ENCODE peak calls at places on chromosomes 11 and 22, in eight cellular contexts. One of them, this sample, is unnamed.

GRCh38 chr11:94934362-94934761 is 39.0 kb downstream of the CWC15 start:
- DNase-seq in H1: no peak
- DNase-seq in GM23338: peak
- DNase-seq in HepG2: no peak
- DNase-seq in SK-N-MC: no peak
- DNase-seq in HCT116: no peak
- DNase-seq in K562: no peak
- DNase-seq in GM12878: no peak
- DNase-seq in this sample: peak

GRCh38 chr22:34960005-34960404 is 106.0 kb upstream of the ISX start:
- DNase-seq in HCT116: no peak
- DNase-seq in GM12878: no peak
- DNase-seq in K562: no peak
- DNase-seq in GM23338: no peak
- DNase-seq in HepG2: no peak
- DNase-seq in SK-N-MC: no peak
- DNase-seq in H1: no peak
- DNase-seq in this sample: no peak

GRCh38 chr11:69437001-69437875 is 44.2 kb upstream of the LINC01488 start:
- DNase-seq in K562: no peak
- DNase-seq in SK-N-MC: no peak
- DNase-seq in HepG2: peak
- DNase-seq in GM23338: peak
- DNase-seq in GM12878: no peak
- DNase-seq in H1: no peak
- DNase-seq in HCT116: no peak
- DNase-seq in this sample: no peak

GRCh38 chr11:70737816-70738630 is 339.7 kb downstream of the CTTN start:
- DNase-seq in K562: no peak
- DNase-seq in GM12878: no peak
- DNase-seq in H1: no peak
- DNase-seq in HepG2: no peak
- DNase-seq in GM23338: no peak
- DNase-seq in HCT116: no peak
- DNase-seq in SK-N-MC: no peak
- DNase-seq in this sample: no peak

GRCh38 chr11:134384406-134384805 is 27.6 kb downstream of the B3GAT1 start:
- DNase-seq in GM12878: no peak
- DNase-seq in HepG2: no peak
- DNase-seq in GM23338: no peak
- DNase-seq in HCT116: no peak
- DNase-seq in SK-N-MC: no peak
- DNase-seq in H1: no peak
- DNase-seq in K562: no peak
- DNase-seq in this sample: no peak

GRCh38 chr11:33941637-33942160 is 49.8 kb upstream of the LMO2 start:
- DNase-seq in HCT116: peak
- DNase-seq in SK-N-MC: no peak
- DNase-seq in H1: no peak
- DNase-seq in HepG2: no peak
- DNase-seq in GM12878: peak
- DNase-seq in K562: peak
- DNase-seq in GM23338: no peak
- DNase-seq in this sample: peak

GRCh38 chr11:35589281-35589680 is 29.0 kb upstream of the FJX1 start:
- DNase-seq in SK-N-MC: no peak
- DNase-seq in GM12878: no peak
- DNase-seq in K562: peak
- DNase-seq in HepG2: no peak
- DNase-seq in HCT116: no peak
- DNase-seq in H1: no peak
- DNase-seq in GM23338: no peak
- DNase-seq in this sample: no peak

GRCh38 chr11:3223932-3224729 is 5.5 kb upstream of the MRGPRG start:
- DNase-seq in GM23338: peak
- DNase-seq in GM12878: no peak
- DNase-seq in HCT116: no peak
- DNase-seq in H1: no peak
- DNase-seq in HepG2: no peak
- DNase-seq in SK-N-MC: no peak
- DNase-seq in K562: peak
- DNase-seq in this sample: no peak

GRCh38 chr11:111937859-111938258 is 716 bp downstream of the DIXDC1 start:
- DNase-seq in K562: no peak
- DNase-seq in GM12878: no peak
- DNase-seq in SK-N-MC: no peak
- DNase-seq in HepG2: no peak
- DNase-seq in GM23338: peak
- DNase-seq in H1: no peak
- DNase-seq in HCT116: no peak
- DNase-seq in this sample: peak

GRCh38 chr11:33699515-33700424 is 856 bp downstream of the C11orf91 start:
- DNase-seq in GM23338: no peak
- DNase-seq in HCT116: no peak
- DNase-seq in K562: peak
- DNase-seq in SK-N-MC: no peak
- DNase-seq in GM12878: no peak
- DNase-seq in HepG2: peak
- DNase-seq in H1: no peak
- DNase-seq in this sample: no peak

GRCh38 chr11:45021692-45022130 is 71.0 kb upstream of the TP53I11 start:
- DNase-seq in HepG2: no peak
- DNase-seq in SK-N-MC: no peak
- DNase-seq in H1: no peak
- DNase-seq in K562: no peak
- DNase-seq in GM12878: no peak
- DNase-seq in HCT116: no peak
- DNase-seq in GM23338: peak
- DNase-seq in this sample: peak

GRCh38 chr11:130315354-130315970 is 745 bp upstream of the ZBTB44 start:
- DNase-seq in GM12878: no peak
- DNase-seq in HepG2: no peak
- DNase-seq in GM23338: peak
- DNase-seq in HCT116: no peak
- DNase-seq in SK-N-MC: no peak
- DNase-seq in H1: no peak
- DNase-seq in K562: peak
- DNase-seq in this sample: no peak

GRCh38 chr11:96113100-96113710 is 189.3 kb upstream of the MTMR2 start:
- DNase-seq in K562: no peak
- DNase-seq in SK-N-MC: no peak
- DNase-seq in HepG2: no peak
- DNase-seq in GM12878: no peak
- DNase-seq in HCT116: no peak
- DNase-seq in H1: no peak
- DNase-seq in GM23338: no peak
- DNase-seq in this sample: peak

GRCh38 chr11:9790703-9791102 is 126.8 kb downstream of the SWAP70 start:
- DNase-seq in K562: no peak
- DNase-seq in SK-N-MC: no peak
- DNase-seq in GM23338: no peak
- DNase-seq in H1: no peak
- DNase-seq in GM12878: no peak
- DNase-seq in HepG2: no peak
- DNase-seq in HCT116: no peak
- DNase-seq in this sample: peak

GRCh38 chr11:35615911-35616900 is 2.1 kb upstream of the FJX1 start:
- DNase-seq in HepG2: peak
- DNase-seq in K562: peak
- DNase-seq in H1: no peak
- DNase-seq in GM23338: peak
- DNase-seq in SK-N-MC: no peak
- DNase-seq in GM12878: no peak
- DNase-seq in HCT116: no peak
- DNase-seq in this sample: peak

GRCh38 chr11:64879226-64879900 is 942 bp upstream of the EHD1 start:
- DNase-seq in H1: no peak
- DNase-seq in HepG2: no peak
- DNase-seq in GM12878: no peak
- DNase-seq in HCT116: no peak
- DNase-seq in K562: no peak
- DNase-seq in SK-N-MC: no peak
- DNase-seq in GM23338: no peak
- DNase-seq in this sample: peak

GRCh38 chr11:117172678-117173421 is 5.7 kb upstream of the SIDT2 start:
- DNase-seq in H1: no peak
- DNase-seq in HCT116: no peak
- DNase-seq in SK-N-MC: no peak
- DNase-seq in GM12878: no peak
- DNase-seq in K562: no peak
- DNase-seq in HepG2: no peak
- DNase-seq in GM23338: no peak
- DNase-seq in this sample: peak

GRCh38 chr11:64276653-64277431 is 7.6 kb downstream of the BAD start:
- DNase-seq in SK-N-MC: no peak
- DNase-seq in HCT116: no peak
- DNase-seq in GM12878: no peak
- DNase-seq in K562: no peak
- DNase-seq in GM23338: no peak
- DNase-seq in HepG2: no peak
- DNase-seq in H1: no peak
- DNase-seq in this sample: no peak

DNA sequence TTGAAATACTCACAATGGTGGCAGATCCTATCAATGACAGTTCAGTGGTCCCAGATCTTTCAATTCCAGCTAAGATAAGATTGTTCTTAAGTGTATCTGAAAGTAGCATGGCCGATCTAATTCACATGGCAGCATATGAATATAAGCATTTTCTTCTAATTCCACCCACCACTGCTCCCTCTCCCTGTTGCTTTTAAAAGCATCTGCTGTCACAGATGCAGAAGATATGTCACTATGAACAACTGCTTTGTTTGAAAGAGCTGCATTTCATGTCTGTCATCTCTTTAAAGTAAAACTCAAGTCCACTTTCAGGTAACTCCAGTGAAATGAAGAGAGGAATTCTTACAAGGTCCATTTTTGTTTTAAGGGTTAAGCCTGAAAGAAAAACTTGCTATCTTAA is 1044.0 kb downstream of the DLG2 start:
- DNase-seq in K562: no peak
- DNase-seq in H1: no peak
- DNase-seq in HCT116: no peak
- DNase-seq in HepG2: no peak
- DNase-seq in SK-N-MC: no peak
- DNase-seq in GM23338: no peak
- DNase-seq in GM12878: no peak
- DNase-seq in this sample: no peak
- TF ChIP-seq EZH2 in K562: no peak
- TF ChIP-seq EZH2 in H1: no peak
- TF ChIP-seq EZH2 in HCT116: no peak
- TF ChIP-seq EZH2 in HepG2: no peak
- TF ChIP-seq EZH2 in SK-N-MC: no peak
- TF ChIP-seq EZH2 in GM23338: no peak
- TF ChIP-seq EZH2 in GM12878: no peak
- TF ChIP-seq EZH2 in this sample: no peak

DNA sequence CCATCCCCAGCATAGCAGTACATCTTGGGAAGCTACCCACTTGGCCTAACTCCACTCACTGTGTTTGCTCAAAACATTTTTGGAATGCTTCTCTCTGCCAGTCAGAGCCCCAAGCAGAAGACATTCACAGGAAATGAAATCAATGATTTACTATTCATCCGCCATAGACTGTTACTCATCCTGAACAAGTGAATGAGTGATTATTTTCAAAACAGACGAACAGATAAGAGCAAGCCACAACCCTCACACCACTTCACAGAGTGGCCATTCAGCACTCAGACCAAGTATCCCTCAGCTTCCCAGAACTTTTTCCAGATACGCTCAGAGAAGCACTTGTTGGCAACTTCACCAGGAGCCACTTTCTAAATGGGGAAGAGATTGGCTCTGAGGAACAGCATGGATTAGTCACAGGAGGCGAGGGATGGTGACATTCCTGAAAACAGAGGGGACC is 13.0 kb upstream of the UBASH3B start:
- DNase-seq in K562: no peak
- DNase-seq in GM23338: no peak
- DNase-seq in HepG2: peak
- DNase-seq in SK-N-MC: no peak
- DNase-seq in H1: no peak
- DNase-seq in GM12878: no peak
- DNase-seq in HCT116: peak
- DNase-seq in this sample: peak
- TF ChIP-seq POLR2AphosphoS5 in K562: no peak
- TF ChIP-seq POLR2AphosphoS5 in GM23338: no peak
- TF ChIP-seq POLR2AphosphoS5 in HepG2: no peak
- TF ChIP-seq POLR2AphosphoS5 in SK-N-MC: no peak
- TF ChIP-seq POLR2AphosphoS5 in H1: no peak
- TF ChIP-seq POLR2AphosphoS5 in GM12878: no peak
- TF ChIP-seq POLR2AphosphoS5 in HCT116: no peak
- TF ChIP-seq POLR2AphosphoS5 in this sample: peak

GRCh38 chr22:39244073-39244495 is 698 bp downstream of the PDGFB start:
- DNase-seq in GM23338: no peak
- DNase-seq in HepG2: no peak
- DNase-seq in GM12878: no peak
- DNase-seq in HCT116: no peak
- DNase-seq in K562: peak
- DNase-seq in H1: no peak
- DNase-seq in SK-N-MC: no peak
- DNase-seq in this sample: no peak
- TF ChIP-seq EZH2 in GM23338: peak
- TF ChIP-seq EZH2 in HepG2: no peak
- TF ChIP-seq EZH2 in GM12878: no peak
- TF ChIP-seq EZH2 in HCT116: no peak
- TF ChIP-seq EZH2 in K562: no peak
- TF ChIP-seq EZH2 in H1: peak
- TF ChIP-seq EZH2 in SK-N-MC: no peak
- TF ChIP-seq EZH2 in this sample: no peak

GRCh38 chr11:27472398-27473016 is at the start of gene LGR4:
- DNase-seq in H1: peak
- DNase-seq in HCT116: peak
- DNase-seq in K562: peak
- DNase-seq in SK-N-MC: no peak
- DNase-seq in GM12878: no peak
- DNase-seq in HepG2: peak
- DNase-seq in GM23338: peak
- DNase-seq in this sample: peak
- TF ChIP-seq POLR2AphosphoS5 in H1: peak
- TF ChIP-seq POLR2AphosphoS5 in HCT116: peak
- TF ChIP-seq POLR2AphosphoS5 in K562: no peak
- TF ChIP-seq POLR2AphosphoS5 in SK-N-MC: peak
- TF ChIP-seq POLR2AphosphoS5 in GM12878: no peak
- TF ChIP-seq POLR2AphosphoS5 in HepG2: peak
- TF ChIP-seq POLR2AphosphoS5 in GM23338: peak
- TF ChIP-seq POLR2AphosphoS5 in this sample: no peak

DNA sequence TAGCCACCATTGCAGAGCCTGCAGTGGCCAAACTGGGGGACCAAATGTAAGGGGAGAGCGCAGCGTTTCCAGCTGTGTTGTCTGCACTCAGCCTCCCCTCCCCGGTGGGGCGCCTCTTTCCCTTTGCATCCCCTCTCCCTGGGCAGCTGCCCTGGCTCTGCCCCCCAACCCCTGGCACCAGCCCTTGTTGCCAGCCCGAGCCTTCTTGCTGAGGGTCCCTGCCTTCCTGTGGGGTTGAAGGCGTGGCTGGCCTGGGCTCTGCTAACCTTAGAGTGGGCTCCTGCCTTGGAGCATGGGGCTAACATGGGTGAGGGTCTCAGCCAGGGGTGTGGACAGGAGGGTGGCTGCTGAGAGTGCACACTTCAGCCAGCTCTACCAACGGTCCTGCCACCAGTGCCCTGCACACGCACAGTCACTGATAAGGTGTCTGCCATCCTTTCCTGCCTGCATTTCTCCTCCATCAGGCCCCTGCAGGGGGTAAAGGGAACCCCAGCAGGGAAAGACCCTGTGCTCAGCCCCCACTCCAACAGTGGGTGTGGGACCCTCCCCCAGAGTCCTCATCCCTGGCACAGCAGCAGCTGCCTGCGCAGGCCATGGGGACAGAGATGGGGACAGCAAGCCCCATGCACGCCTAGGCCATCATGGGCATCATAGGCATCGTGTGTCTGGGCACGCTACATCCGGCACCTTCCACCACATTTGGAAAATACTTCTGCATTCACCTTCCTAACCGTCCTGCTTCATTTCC is 43.5 kb downstream of the CERK start:
- DNase-seq in HCT116: no peak
- DNase-seq in K562: no peak
- DNase-seq in SK-N-MC: no peak
- DNase-seq in GM12878: no peak
- DNase-seq in HepG2: no peak
- DNase-seq in GM23338: no peak
- DNase-seq in H1: no peak
- DNase-seq in this sample: no peak
- TF ChIP-seq EZH2 in HCT116: no peak
- TF ChIP-seq EZH2 in K562: no peak
- TF ChIP-seq EZH2 in SK-N-MC: no peak
- TF ChIP-seq EZH2 in GM12878: no peak
- TF ChIP-seq EZH2 in HepG2: no peak
- TF ChIP-seq EZH2 in GM23338: no peak
- TF ChIP-seq EZH2 in H1: no peak
- TF ChIP-seq EZH2 in this sample: no peak

This sample was measured in endothelial cell of umbilical vein.